ENCODE peak calls at places on chromosomes 3 and 15, in nine cellular contexts. One of them, this sample, is unnamed.

GRCh38 chr3:127275287-127275781 is 12.5 kb downstream of the PRR20G start:
- DNase-seq in HT1080: peak
- DNase-seq in nucleus accumbens: no peak
- DNase-seq in stimulated activated CD4-positive, alpha-beta T cell treated with anti-CD3 and anti-CD28 coated beads, Interleukin-4, amount 100 ng/mL, for 24 hours: no peak
- DNase-seq in SHP77: no peak
- DNase-seq in HS-5: peak
- DNase-seq in T1000: no peak
- DNase-seq in amygdala: no peak
- DNase-seq in HuH-7: no peak
- DNase-seq in this sample: no peak

GRCh38 chr3:171356251-171356650 is 104.0 kb downstream of the TNIK start:
- DNase-seq in HT1080: peak
- DNase-seq in stimulated activated CD4-positive, alpha-beta T cell treated with anti-CD3 and anti-CD28 coated beads, Interleukin-4, amount 100 ng/mL, for 24 hours: no peak
- DNase-seq in HuH-7: no peak
- DNase-seq in SHP77: no peak
- DNase-seq in amygdala: no peak
- DNase-seq in HS-5: no peak
- DNase-seq in T1000: no peak
- DNase-seq in nucleus accumbens: no peak
- DNase-seq in this sample: no peak

GRCh38 chr15:75227663-75228280 is 26.1 kb downstream of the C15orf39 start:
- DNase-seq in T1000: no peak
- DNase-seq in HS-5: no peak
- DNase-seq in nucleus accumbens: no peak
- DNase-seq in HuH-7: no peak
- DNase-seq in amygdala: no peak
- DNase-seq in stimulated activated CD4-positive, alpha-beta T cell treated with anti-CD3 and anti-CD28 coated beads, Interleukin-4, amount 100 ng/mL, for 24 hours: no peak
- DNase-seq in HT1080: no peak
- DNase-seq in SHP77: no peak
- DNase-seq in this sample: no peak

GRCh38 chr3:1798711-1799410 is 299.8 kb upstream of the CNTN4 start:
- DNase-seq in SHP77: no peak
- DNase-seq in stimulated activated CD4-positive, alpha-beta T cell treated with anti-CD3 and anti-CD28 coated beads, Interleukin-4, amount 100 ng/mL, for 24 hours: no peak
- DNase-seq in HT1080: no peak
- DNase-seq in T1000: no peak
- DNase-seq in HS-5: no peak
- DNase-seq in nucleus accumbens: no peak
- DNase-seq in amygdala: no peak
- DNase-seq in HuH-7: no peak
- DNase-seq in this sample: no peak

GRCh38 chr3:41346698-41347097 is 147.4 kb downstream of the CTNNB1 start:
- DNase-seq in amygdala: no peak
- DNase-seq in stimulated activated CD4-positive, alpha-beta T cell treated with anti-CD3 and anti-CD28 coated beads, Interleukin-4, amount 100 ng/mL, for 24 hours: no peak
- DNase-seq in HuH-7: no peak
- DNase-seq in HS-5: no peak
- DNase-seq in nucleus accumbens: no peak
- DNase-seq in HT1080: no peak
- DNase-seq in T1000: no peak
- DNase-seq in SHP77: no peak
- DNase-seq in this sample: no peak

GRCh38 chr3:30604566-30604965 is 1.8 kb upstream of the TGFBR2 start:
- DNase-seq in amygdala: no peak
- DNase-seq in SHP77: no peak
- DNase-seq in HuH-7: no peak
- DNase-seq in HT1080: no peak
- DNase-seq in nucleus accumbens: no peak
- DNase-seq in stimulated activated CD4-positive, alpha-beta T cell treated with anti-CD3 and anti-CD28 coated beads, Interleukin-4, amount 100 ng/mL, for 24 hours: no peak
- DNase-seq in T1000: no peak
- DNase-seq in HS-5: no peak
- DNase-seq in this sample: no peak

GRCh38 chr15:31571676-31572075 is 245.0 kb downstream of the KLF13 start:
- DNase-seq in nucleus accumbens: no peak
- DNase-seq in T1000: no peak
- DNase-seq in HT1080: no peak
- DNase-seq in stimulated activated CD4-positive, alpha-beta T cell treated with anti-CD3 and anti-CD28 coated beads, Interleukin-4, amount 100 ng/mL, for 24 hours: no peak
- DNase-seq in SHP77: no peak
- DNase-seq in amygdala: no peak
- DNase-seq in HuH-7: no peak
- DNase-seq in HS-5: no peak
- DNase-seq in this sample: no peak

GRCh38 chr3:72661115-72661457 is 187.2 kb downstream of the SHQ1 start:
- DNase-seq in HuH-7: no peak
- DNase-seq in T1000: peak
- DNase-seq in HS-5: peak
- DNase-seq in nucleus accumbens: no peak
- DNase-seq in stimulated activated CD4-positive, alpha-beta T cell treated with anti-CD3 and anti-CD28 coated beads, Interleukin-4, amount 100 ng/mL, for 24 hours: no peak
- DNase-seq in amygdala: peak
- DNase-seq in SHP77: peak
- DNase-seq in HT1080: peak
- DNase-seq in this sample: peak

GRCh38 chr15:33048255-33048654 is 146.3 kb downstream of the FMN1 start:
- DNase-seq in amygdala: no peak
- DNase-seq in nucleus accumbens: no peak
- DNase-seq in HS-5: no peak
- DNase-seq in T1000: no peak
- DNase-seq in HT1080: no peak
- DNase-seq in SHP77: no peak
- DNase-seq in HuH-7: no peak
- DNase-seq in stimulated activated CD4-positive, alpha-beta T cell treated with anti-CD3 and anti-CD28 coated beads, Interleukin-4, amount 100 ng/mL, for 24 hours: no peak
- DNase-seq in this sample: no peak

GRCh38 chr15:90151989-90152645 is 49.0 kb upstream of the SEMA4B start:
- DNase-seq in HuH-7: no peak
- DNase-seq in HT1080: no peak
- DNase-seq in amygdala: no peak
- DNase-seq in nucleus accumbens: peak
- DNase-seq in SHP77: no peak
- DNase-seq in T1000: no peak
- DNase-seq in HS-5: no peak
- DNase-seq in stimulated activated CD4-positive, alpha-beta T cell treated with anti-CD3 and anti-CD28 coated beads, Interleukin-4, amount 100 ng/mL, for 24 hours: no peak
- DNase-seq in this sample: no peak

GRCh38 chr3:183188895-183189462 is 26.4 kb upstream of the LAMP3 start:
- DNase-seq in nucleus accumbens: no peak
- DNase-seq in stimulated activated CD4-positive, alpha-beta T cell treated with anti-CD3 and anti-CD28 coated beads, Interleukin-4, amount 100 ng/mL, for 24 hours: peak
- DNase-seq in HS-5: no peak
- DNase-seq in amygdala: peak
- DNase-seq in T1000: no peak
- DNase-seq in HT1080: no peak
- DNase-seq in SHP77: no peak
- DNase-seq in HuH-7: no peak
- DNase-seq in this sample: no peak

GRCh38 chr3:70712449-70713082 is 400.1 kb upstream of the MDFIC2 start:
- DNase-seq in amygdala: no peak
- DNase-seq in stimulated activated CD4-positive, alpha-beta T cell treated with anti-CD3 and anti-CD28 coated beads, Interleukin-4, amount 100 ng/mL, for 24 hours: no peak
- DNase-seq in HuH-7: no peak
- DNase-seq in HT1080: no peak
- DNase-seq in HS-5: no peak
- DNase-seq in T1000: no peak
- DNase-seq in SHP77: no peak
- DNase-seq in nucleus accumbens: no peak
- DNase-seq in this sample: no peak

GRCh38 chr3:110314512-110315114 is 757.0 kb upstream of the NECTIN3 start:
- DNase-seq in HS-5: no peak
- DNase-seq in amygdala: peak
- DNase-seq in nucleus accumbens: no peak
- DNase-seq in HuH-7: peak
- DNase-seq in T1000: no peak
- DNase-seq in SHP77: peak
- DNase-seq in stimulated activated CD4-positive, alpha-beta T cell treated with anti-CD3 and anti-CD28 coated beads, Interleukin-4, amount 100 ng/mL, for 24 hours: peak
- DNase-seq in HT1080: peak
- DNase-seq in this sample: peak

GRCh38 chr3:81702126-81702525 is 59.3 kb downstream of the GBE1 start:
- DNase-seq in HS-5: no peak
- DNase-seq in HT1080: no peak
- DNase-seq in T1000: no peak
- DNase-seq in stimulated activated CD4-positive, alpha-beta T cell treated with anti-CD3 and anti-CD28 coated beads, Interleukin-4, amount 100 ng/mL, for 24 hours: no peak
- DNase-seq in amygdala: no peak
- DNase-seq in SHP77: no peak
- DNase-seq in HuH-7: no peak
- DNase-seq in nucleus accumbens: no peak
- DNase-seq in this sample: no peak

GRCh38 chr3:58994746-58995330 is 55.0 kb downstream of the CFAP20DC start:
- DNase-seq in T1000: peak
- DNase-seq in HT1080: peak
- DNase-seq in stimulated activated CD4-positive, alpha-beta T cell treated with anti-CD3 and anti-CD28 coated beads, Interleukin-4, amount 100 ng/mL, for 24 hours: peak
- DNase-seq in SHP77: peak
- DNase-seq in HuH-7: peak
- DNase-seq in nucleus accumbens: no peak
- DNase-seq in HS-5: no peak
- DNase-seq in amygdala: no peak
- DNase-seq in this sample: peak

GRCh38 chr3:177336841-177337430 is 139.7 kb upstream of the TBL1XR1 start:
- DNase-seq in HS-5: no peak
- DNase-seq in nucleus accumbens: no peak
- DNase-seq in T1000: no peak
- DNase-seq in HuH-7: no peak
- DNase-seq in stimulated activated CD4-positive, alpha-beta T cell treated with anti-CD3 and anti-CD28 coated beads, Interleukin-4, amount 100 ng/mL, for 24 hours: no peak
- DNase-seq in amygdala: no peak
- DNase-seq in HT1080: no peak
- DNase-seq in SHP77: no peak
- DNase-seq in this sample: no peak

GRCh38 chr3:156793400-156793799 is 32.8 kb upstream of the LEKR1 start:
- DNase-seq in T1000: no peak
- DNase-seq in SHP77: no peak
- DNase-seq in HS-5: no peak
- DNase-seq in HuH-7: no peak
- DNase-seq in nucleus accumbens: no peak
- DNase-seq in amygdala: no peak
- DNase-seq in HT1080: no peak
- DNase-seq in stimulated activated CD4-positive, alpha-beta T cell treated with anti-CD3 and anti-CD28 coated beads, Interleukin-4, amount 100 ng/mL, for 24 hours: no peak
- DNase-seq in this sample: no peak

GRCh38 chr15:79084308-79084968 is 6.1 kb downstream of the RASGRF1 start:
- DNase-seq in HS-5: no peak
- DNase-seq in HuH-7: no peak
- DNase-seq in nucleus accumbens: no peak
- DNase-seq in T1000: no peak
- DNase-seq in HT1080: no peak
- DNase-seq in stimulated activated CD4-positive, alpha-beta T cell treated with anti-CD3 and anti-CD28 coated beads, Interleukin-4, amount 100 ng/mL, for 24 hours: no peak
- DNase-seq in amygdala: no peak
- DNase-seq in SHP77: peak
- DNase-seq in this sample: peak

GRCh38 chr3:170437696-170438407 is 19.2 kb downstream of the CLDN11 start:
- DNase-seq in stimulated activated CD4-positive, alpha-beta T cell treated with anti-CD3 and anti-CD28 coated beads, Interleukin-4, amount 100 ng/mL, for 24 hours: no peak
- DNase-seq in nucleus accumbens: no peak
- DNase-seq in HT1080: no peak
- DNase-seq in amygdala: no peak
- DNase-seq in T1000: no peak
- DNase-seq in SHP77: no peak
- DNase-seq in HuH-7: no peak
- DNase-seq in HS-5: no peak
- DNase-seq in this sample: no peak

GRCh38 chr15:67152429-67152828 is 87.0 kb downstream of the SMAD3 start:
- DNase-seq in SHP77: no peak
- DNase-seq in T1000: no peak
- DNase-seq in amygdala: no peak
- DNase-seq in HT1080: no peak
- DNase-seq in HuH-7: no peak
- DNase-seq in HS-5: no peak
- DNase-seq in nucleus accumbens: no peak
- DNase-seq in stimulated activated CD4-positive, alpha-beta T cell treated with anti-CD3 and anti-CD28 coated beads, Interleukin-4, amount 100 ng/mL, for 24 hours: no peak
- DNase-seq in this sample: no peak

GRCh38 chr15:48945386-48945785 is 18.3 kb downstream of the SHC4 start:
- DNase-seq in HT1080: no peak
- DNase-seq in stimulated activated CD4-positive, alpha-beta T cell treated with anti-CD3 and anti-CD28 coated beads, Interleukin-4, amount 100 ng/mL, for 24 hours: no peak
- DNase-seq in SHP77: no peak
- DNase-seq in amygdala: no peak
- DNase-seq in HuH-7: no peak
- DNase-seq in T1000: no peak
- DNase-seq in nucleus accumbens: no peak
- DNase-seq in HS-5: no peak
- DNase-seq in this sample: no peak

GRCh38 chr15:71139264-71139663 is 24.0 kb downstream of the THSD4 start:
- DNase-seq in nucleus accumbens: no peak
- DNase-seq in HT1080: no peak
- DNase-seq in T1000: no peak
- DNase-seq in amygdala: no peak
- DNase-seq in stimulated activated CD4-positive, alpha-beta T cell treated with anti-CD3 and anti-CD28 coated beads, Interleukin-4, amount 100 ng/mL, for 24 hours: no peak
- DNase-seq in SHP77: no peak
- DNase-seq in HuH-7: no peak
- DNase-seq in HS-5: no peak
- DNase-seq in this sample: no peak

GRCh38 chr3:105829879-105830622 is 38.8 kb downstream of the CBLB start:
- DNase-seq in T1000: no peak
- DNase-seq in nucleus accumbens: no peak
- DNase-seq in HS-5: no peak
- DNase-seq in amygdala: no peak
- DNase-seq in HuH-7: no peak
- DNase-seq in HT1080: peak
- DNase-seq in SHP77: no peak
- DNase-seq in stimulated activated CD4-positive, alpha-beta T cell treated with anti-CD3 and anti-CD28 coated beads, Interleukin-4, amount 100 ng/mL, for 24 hours: no peak
- DNase-seq in this sample: no peak

GRCh38 chr15:55703873-55704285 is 39.1 kb downstream of the PRTG start:
- DNase-seq in HuH-7: no peak
- DNase-seq in HT1080: no peak
- DNase-seq in SHP77: no peak
- DNase-seq in nucleus accumbens: no peak
- DNase-seq in HS-5: no peak
- DNase-seq in amygdala: no peak
- DNase-seq in stimulated activated CD4-positive, alpha-beta T cell treated with anti-CD3 and anti-CD28 coated beads, Interleukin-4, amount 100 ng/mL, for 24 hours: no peak
- DNase-seq in T1000: no peak
- DNase-seq in this sample: no peak

GRCh38 chr3:57783186-57784088 is 27.3 kb downstream of the SLMAP start:
- DNase-seq in HT1080: no peak
- DNase-seq in stimulated activated CD4-positive, alpha-beta T cell treated with anti-CD3 and anti-CD28 coated beads, Interleukin-4, amount 100 ng/mL, for 24 hours: no peak
- DNase-seq in T1000: no peak
- DNase-seq in HuH-7: no peak
- DNase-seq in nucleus accumbens: no peak
- DNase-seq in SHP77: no peak
- DNase-seq in HS-5: no peak
- DNase-seq in amygdala: no peak
- DNase-seq in this sample: no peak

GRCh38 chr15:36914962-36915808 is 185.2 kb downstream of the MEIS2 start:
- DNase-seq in HuH-7: no peak
- DNase-seq in SHP77: no peak
- DNase-seq in stimulated activated CD4-positive, alpha-beta T cell treated with anti-CD3 and anti-CD28 coated beads, Interleukin-4, amount 100 ng/mL, for 24 hours: no peak
- DNase-seq in amygdala: no peak
- DNase-seq in T1000: no peak
- DNase-seq in nucleus accumbens: no peak
- DNase-seq in HS-5: no peak
- DNase-seq in HT1080: no peak
- DNase-seq in this sample: no peak

GRCh38 chr15:59406446-59406845 is 31.5 kb upstream of the FAM81A start:
- DNase-seq in HS-5: no peak
- DNase-seq in nucleus accumbens: no peak
- DNase-seq in amygdala: no peak
- DNase-seq in T1000: no peak
- DNase-seq in SHP77: no peak
- DNase-seq in HT1080: no peak
- DNase-seq in HuH-7: no peak
- DNase-seq in stimulated activated CD4-positive, alpha-beta T cell treated with anti-CD3 and anti-CD28 coated beads, Interleukin-4, amount 100 ng/mL, for 24 hours: no peak
- DNase-seq in this sample: no peak

GRCh38 chr3:168049366-168049974 is 46.3 kb downstream of the GOLIM4 start:
- DNase-seq in HT1080: no peak
- DNase-seq in nucleus accumbens: no peak
- DNase-seq in HuH-7: no peak
- DNase-seq in T1000: no peak
- DNase-seq in stimulated activated CD4-positive, alpha-beta T cell treated with anti-CD3 and anti-CD28 coated beads, Interleukin-4, amount 100 ng/mL, for 24 hours: no peak
- DNase-seq in HS-5: no peak
- DNase-seq in SHP77: peak
- DNase-seq in amygdala: no peak
- DNase-seq in this sample: peak

GRCh38 chr15:48440084-48440483 is 108.9 kb downstream of the DUT start:
- DNase-seq in HS-5: peak
- DNase-seq in SHP77: no peak
- DNase-seq in HT1080: no peak
- DNase-seq in amygdala: no peak
- DNase-seq in nucleus accumbens: no peak
- DNase-seq in stimulated activated CD4-positive, alpha-beta T cell treated with anti-CD3 and anti-CD28 coated beads, Interleukin-4, amount 100 ng/mL, for 24 hours: no peak
- DNase-seq in HuH-7: no peak
- DNase-seq in T1000: no peak
- DNase-seq in this sample: no peak

GRCh38 chr15:68389936-68390790 is 41.8 kb downstream of the ITGA11 start:
- DNase-seq in HuH-7: no peak
- DNase-seq in SHP77: no peak
- DNase-seq in HT1080: peak
- DNase-seq in nucleus accumbens: no peak
- DNase-seq in amygdala: no peak
- DNase-seq in T1000: peak
- DNase-seq in stimulated activated CD4-positive, alpha-beta T cell treated with anti-CD3 and anti-CD28 coated beads, Interleukin-4, amount 100 ng/mL, for 24 hours: no peak
- DNase-seq in HS-5: peak
- DNase-seq in this sample: no peak

GRCh38 chr3:58161435-58162398 is 49.1 kb downstream of the DNASE1L3 start:
- DNase-seq in amygdala: no peak
- DNase-seq in nucleus accumbens: no peak
- DNase-seq in HT1080: peak
- DNase-seq in T1000: peak
- DNase-seq in SHP77: peak
- DNase-seq in HS-5: peak
- DNase-seq in HuH-7: no peak
- DNase-seq in stimulated activated CD4-positive, alpha-beta T cell treated with anti-CD3 and anti-CD28 coated beads, Interleukin-4, amount 100 ng/mL, for 24 hours: no peak
- DNase-seq in this sample: no peak